ENCODE peak calls at places on chromosomes 11 and 22, in four cellular contexts. U is ovary, O is Peyer's patch, A is gastrocnemius medialis. J is an unnamed sample.

GRCh38 chr11:87432006-87432405 is 394.3 kb downstream of the TMEM135 start:
- DNase-seq in U (no peak), O (no peak), A (no peak), J (no peak)

GRCh38 chr11:10529279-10529678 is 11.7 kb downstream of the RNF141 start:
- DNase-seq in U (no peak), O (no peak), A (no peak), J (no peak)

GRCh38 chr11:102382384-102382783 is 35.4 kb downstream of the BIRC2 start:
- DNase-seq in U (no peak), O (no peak), A (no peak), J (no peak)

GRCh38 chr22:36010090-36010489 is 18.5 kb downstream of the RBFOX2 start:
- DNase-seq in U (no peak), O (no peak), A (no peak), J (no peak)

GRCh38 chr11:8989411-8989810 is 14.4 kb downstream of the NRIP3 start:
- DNase-seq in U (no peak), O (no peak), A (no peak), J (no peak)

GRCh38 chr11:35253237-35253636 is 114.3 kb downstream of the CD44 start:
- DNase-seq in U (no peak), O (no peak), A (no peak), J (no peak)

GRCh38 chr11:44767421-44767820 is 40.7 kb downstream of the TSPAN18 start:
- DNase-seq in U (no peak), O (no peak), A (no peak), J (no peak)

GRCh38 chr11:68150029-68150428 is 28.8 kb upstream of the CHKA start:
- DNase-seq in U (peak; percentile 56), O (no peak), A (no peak), J (no peak)

GRCh38 chr11:68552542-68552941 is 92.0 kb downstream of the PPP6R3 start:
- DNase-seq in U (no peak), O (no peak), A (no peak), J (no peak)

GRCh38 chr11:106156290-106156937 is 79.0 kb downstream of the AASDHPPT start:
- DNase-seq in U (peak; percentile 15), O (no peak), A (no peak), J (no peak)

GRCh38 chr22:47626428-47627390 is 864.3 kb downstream of the TBC1D22A start:
- DNase-seq in U (no peak), O (no peak), A (no peak), J (no peak)

GRCh38 chr11:123594921-123595320 is 59.5 kb downstream of the SCN3B start:
- DNase-seq in U (no peak), O (no peak), A (no peak), J (no peak)

GRCh38 chr11:62555464-62556092 is 9.0 kb upstream of the AHNAK start:
- DNase-seq in U (no peak), O (no peak), A (no peak), J (peak; percentile 74)

GRCh38 chr11:112241486-112241885 is 15.3 kb downstream of the PTS start:
- DNase-seq in U (no peak), O (no peak), A (no peak), J (no peak)

GRCh38 chr11:32852142-32852541 is 22.4 kb downstream of the PRRG4 start:
- DNase-seq in U (no peak), O (no peak), A (no peak), J (no peak)

GRCh38 chr22:20524004-20524481 is 16.6 kb downstream of the MED15 start:
- DNase-seq in U (no peak), O (no peak), A (no peak), J (no peak)

GRCh38 chr11:72950685-72951084 is 136.5 kb downstream of the ATG16L2 start:
- DNase-seq in U (no peak), O (no peak), A (no peak), J (no peak)

GRCh38 chr11:65856689-65857499 is 1.1 kb downstream of the CFL1 start:
- DNase-seq in U (peak; percentile 73), O (peak; percentile 90), A (peak; percentile 65), J (peak; percentile 93)

GRCh38 chr22:25970996-25971811 is 198.1 kb upstream of the SEZ6L start:
- DNase-seq in U (no peak), O (no peak), A (no peak), J (no peak)

GRCh38 chr11:86588566-86589090 is 83.8 kb downstream of the ME3 start:
- DNase-seq in U (no peak), O (no peak), A (no peak), J (no peak)

GRCh38 chr11:20000393-20001134 is 159.7 kb downstream of the DBX1 start:
- DNase-seq in U (peak; percentile 19), O (no peak), A (no peak), J (no peak)

GRCh38 chr11:109015283-109015682 is 350.4 kb downstream of the DDX10 start:
- DNase-seq in U (no peak), O (no peak), A (no peak), J (no peak)

GRCh38 chr11:67269401-67270255 is 3.4 kb downstream of the GRK2 start:
- DNase-seq in U (no peak), O (peak; percentile 69), A (no peak), J (peak; percentile 66)

GRCh38 chr22:44366372-44367310 is 53.9 kb upstream of the SHISAL1 start:
- DNase-seq in U (no peak), O (peak; percentile 33), A (no peak), J (peak; percentile 57)

GRCh38 chr22:29224121-29224858 is 18.6 kb downstream of the EMID1 start:
- DNase-seq in U (no peak), O (peak; percentile 46), A (no peak), J (no peak)

DNA sequence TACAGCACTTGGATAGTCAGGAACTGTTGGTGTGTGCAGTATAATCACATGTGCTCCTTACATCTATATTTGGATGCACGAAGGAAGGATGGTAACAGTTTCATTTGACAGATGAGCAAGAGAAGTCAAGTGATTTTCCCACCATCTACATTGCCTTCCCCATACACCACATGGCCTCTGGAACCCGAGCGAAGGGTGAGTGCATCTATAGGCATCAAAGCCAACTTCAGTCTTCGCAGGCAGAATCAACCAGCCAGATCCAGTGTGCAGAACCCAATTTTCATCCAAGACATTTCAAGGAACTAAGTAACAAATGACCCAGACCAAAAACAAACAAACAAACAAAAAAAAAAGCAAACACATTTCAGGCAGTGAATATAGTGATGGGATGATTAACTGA is 85.1 kb upstream of the BLID start:
- DNase-seq in U (no peak), O (no peak), A (no peak), J (no peak)
- H3K4me3 ChIP-seq in U (peak overlapping the region; percentile 14), O (no peak overlapping the region), A (no peak overlapping the region), J (no peak overlapping the region)

GRCh38 chr22:38172489-38173155 is 9.0 kb downstream of the PLA2G6 start:
- DNase-seq in U (no peak), O (no peak), A (peak; percentile 63), J (peak; percentile 87)
- TF ChIP-seq POLR2A in U (no peak), O (no peak), A (no peak), J (no peak)

GRCh38 chr11:57315491-57315890 is 9.3 kb downstream of the TNKS1BP1 start:
- DNase-seq in U (peak; percentile 65), O (peak; percentile 32), A (no peak), J (no peak)
- H3K27ac ChIP-seq in U (no peak overlapping the region), O (peak overlapping the region; percentile 32), A (peak overlapping the region; percentile 99), J (no peak overlapping the region)

DNA sequence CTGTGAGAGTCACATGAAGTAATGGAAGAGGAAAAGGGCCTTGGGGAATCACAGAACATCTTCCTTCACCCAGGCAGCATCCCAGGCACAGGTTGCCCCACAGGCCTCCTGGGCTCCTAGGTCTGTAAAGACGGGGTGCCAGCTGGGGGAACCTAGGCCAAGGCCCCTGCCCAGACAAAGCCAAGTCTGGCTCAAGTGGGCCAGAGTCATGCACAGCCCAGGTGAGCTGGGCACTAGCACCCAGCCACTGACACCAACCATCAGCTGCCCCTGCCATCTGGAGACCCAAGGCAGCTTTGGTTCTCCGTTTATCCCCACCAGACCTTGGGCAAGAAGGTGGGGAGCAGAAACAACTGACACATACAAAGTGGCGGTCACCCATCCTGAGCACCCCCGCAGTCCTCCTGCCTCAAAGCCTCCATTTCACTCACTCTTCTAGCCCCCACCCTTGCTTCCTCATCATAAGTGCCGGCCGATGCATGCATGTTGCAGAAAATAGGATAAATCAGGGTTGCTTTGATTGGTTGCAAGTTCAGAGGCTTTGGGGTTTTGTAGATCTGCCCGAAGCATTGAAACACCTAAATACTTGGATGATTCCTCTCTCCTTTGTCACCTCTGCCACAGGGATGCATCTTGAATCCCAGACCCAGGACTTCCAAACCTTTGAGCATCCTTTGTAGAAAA is 26.5 kb upstream of the TMPRSS4 start:
- DNase-seq in U (no peak), O (no peak), A (no peak), J (no peak)
- H3K4me3 ChIP-seq in U (no peak overlapping the region), O (no peak overlapping the region), A (no peak overlapping the region), J (no peak overlapping the region)

GRCh38 chr11:43680521-43681505 is at the start of gene HSD17B12:
- DNase-seq in U (peak; percentile 96), O (peak; percentile 99), A (peak; percentile 98), J (peak; percentile 100)
- TF ChIP-seq POLR2A in U (peak; percentile 60), O (peak; percentile 95), A (peak; percentile 71), J (peak; percentile 84)

GRCh38 chr11:92383430-92383829 is 158.8 kb downstream of the FAT3 start:
- DNase-seq in U (no peak), O (no peak), A (no peak), J (no peak)
- H3K27ac ChIP-seq in U (no peak overlapping the region), O (no peak overlapping the region), A (no peak overlapping the region), J (no peak overlapping the region)

GRCh38 chr22:45783021-45783420 is 111.4 kb downstream of the ATXN10 start:
- DNase-seq in U (no peak), O (no peak), A (no peak), J (no peak)
- H3K4me3 ChIP-seq in U (no peak overlapping the region), O (no peak overlapping the region), A (no peak overlapping the region), J (no peak overlapping the region)

GRCh38 chr11:786235-787083 is 3.4 kb downstream of the CEND1 start:
- DNase-seq in U (no peak), O (no peak), A (no peak), J (no peak)
- TF ChIP-seq POLR2A in U (no peak), O (no peak), A (no peak), J (no peak)

GRCh38 chr11:74204692-74205091 is 33.6 kb downstream of the PPME1 start:
- DNase-seq in U (no peak), O (no peak), A (no peak), J (no peak)
- H3K27ac ChIP-seq in U (no peak overlapping the region), O (no peak overlapping the region), A (no peak overlapping the region), J (no peak overlapping the region)

DNA sequence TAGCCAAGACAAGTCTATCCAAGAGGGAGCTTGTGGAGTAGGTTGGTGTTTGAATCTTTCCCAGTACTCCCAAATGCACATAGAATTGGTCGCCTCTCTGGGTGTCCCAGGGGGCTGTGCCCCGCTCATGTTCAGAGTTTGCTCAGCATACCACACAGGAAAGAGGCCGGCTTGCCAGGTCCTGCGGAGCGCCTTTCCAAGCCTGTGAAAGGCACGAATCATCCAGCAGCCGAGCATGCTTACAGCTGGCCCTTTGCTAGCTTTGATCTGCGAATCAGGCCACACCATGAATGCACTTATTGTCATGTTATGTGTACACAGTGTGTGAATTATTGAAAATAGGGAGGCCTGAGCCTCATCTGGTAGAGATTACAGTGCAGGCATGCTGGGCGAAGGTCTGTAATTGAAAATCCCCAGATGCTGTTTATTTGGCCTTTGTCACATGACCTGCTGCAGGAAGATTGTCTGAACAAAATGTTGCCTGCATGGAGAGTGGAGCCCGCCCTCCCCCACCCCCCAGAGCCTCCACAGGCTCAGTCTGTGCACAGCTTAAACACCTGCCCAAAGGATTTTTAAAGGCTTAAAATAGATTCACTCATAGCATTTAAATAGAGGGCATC is 163.3 kb upstream of the RASSF10 start:
- DNase-seq in U (peak; percentile 66), O (peak; percentile 70), A (peak; percentile 31), J (no peak)
- H3K4me3 ChIP-seq in U (no peak overlapping the region), O (no peak overlapping the region), A (peak overlapping the region; percentile 11), J (no peak overlapping the region)